ENCODE peak calls at places on chromosome 1, in ten cellular contexts. P is BE2C, J is bronchial epithelial cell, W is heart left ventricle, Y is HFFc6, Q is endothelial cell, H is AG04450, R is fibroblast of pulmonary artery, N is stomach, I is pancreas. C is an unnamed sample.

GRCh38 chr1:41842282-41842681 is 76.4 kb downstream of the HIVEP3 start:
- DNase-seq in P (no peak), J (no peak), W (no peak), Y (no peak), Q (no peak), H (no peak), R (no peak), N (no peak), I (no peak), C (no peak)

GRCh38 chr1:110927484-110928075 is 36.1 kb downstream of the LRIF1 start:
- DNase-seq in P (no peak), J (peak), W (no peak), Y (no peak), Q (no peak), H (no peak), R (no peak), N (no peak), I (no peak), C (no peak)

GRCh38 chr1:44103270-44104131 is 15.1 kb upstream of the KLF17 start:
- DNase-seq in P (no peak), J (peak), W (no peak), Y (no peak), Q (peak), H (no peak), R (no peak), N (no peak), I (no peak), C (peak)

GRCh38 chr1:203625623-203626189 is 926 bp upstream of the ATP2B4 start:
- DNase-seq in P (no peak), J (peak), W (no peak), Y (no peak), Q (no peak), H (no peak), R (peak), N (no peak), I (no peak), C (no peak)

GRCh38 chr1:28115267-28115666 is 26.9 kb upstream of the EYA3 start:
- DNase-seq in P (no peak), J (peak), W (peak), Y (no peak), Q (no peak), H (no peak), R (peak), N (no peak), I (no peak), C (no peak)

GRCh38 chr1:77139389-77139788 is 79.8 kb downstream of the PIGK start:
- DNase-seq in P (no peak), J (no peak), W (no peak), Y (no peak), Q (no peak), H (no peak), R (no peak), N (no peak), I (no peak), C (no peak)

GRCh38 chr1:170823120-170823519 is 112.2 kb upstream of the MROH9 start:
- DNase-seq in P (no peak), J (no peak), W (no peak), Y (no peak), Q (no peak), H (no peak), R (no peak), N (no peak), I (no peak), C (no peak)

GRCh38 chr1:168121314-168122029 is 15.3 kb downstream of the GPR161 start:
- DNase-seq in P (no peak), J (peak), W (peak), Y (no peak), Q (no peak), H (peak), R (peak), N (peak), I (peak), C (no peak)

GRCh38 chr1:47745725-47746609 is 251.2 kb downstream of the TRABD2B start:
- DNase-seq in P (no peak), J (no peak), W (no peak), Y (no peak), Q (no peak), H (no peak), R (no peak), N (no peak), I (no peak), C (no peak)

GRCh38 chr1:35577071-35577998 is 4.2 kb downstream of the TFAP2E start:
- DNase-seq in P (no peak), J (no peak), W (no peak), Y (no peak), Q (peak), H (no peak), R (no peak), N (peak), I (no peak), C (no peak)
- TF ChIP-seq CTCF in P (no peak), J (no peak), W (no peak), Y (no peak), Q (no peak), H (no peak), R (no peak), N (no peak), I (no peak), C (no peak)

GRCh38 chr1:38225745-38226144 is 179.2 kb upstream of the POU3F1 start:
- DNase-seq in P (no peak), J (no peak), W (no peak), Y (no peak), Q (no peak), H (no peak), R (no peak), N (no peak), I (no peak), C (no peak)
- TF ChIP-seq CTCF in P (no peak), J (no peak), W (no peak), Y (no peak), Q (no peak), H (no peak), R (no peak), N (no peak), I (no peak), C (no peak)

DNA sequence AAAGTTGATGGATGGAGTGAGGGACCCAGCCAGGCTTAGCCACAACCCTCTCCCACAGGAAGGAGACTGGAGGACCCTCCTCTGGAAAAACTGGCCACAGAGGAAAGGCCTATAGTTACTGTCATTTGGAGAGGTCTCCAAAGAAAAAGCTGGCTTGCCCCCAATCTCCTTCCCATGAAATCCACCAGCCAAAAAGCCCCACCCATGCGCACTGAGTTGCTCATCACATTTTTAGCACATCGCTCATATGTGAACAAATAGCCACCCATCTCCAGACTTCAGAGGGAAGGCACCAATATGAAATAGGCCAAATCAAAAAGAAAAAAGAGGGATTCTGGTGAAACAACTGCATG is 36.9 kb upstream of the QSOX1 start:
- DNase-seq in P (no peak), J (peak), W (no peak), Y (peak), Q (no peak), H (no peak), R (peak), N (no peak), I (no peak), C (no peak)
- TF ChIP-seq CTCF in P (no peak), J (no peak), W (no peak), Y (no peak), Q (no peak), H (no peak), R (no peak), N (no peak), I (no peak), C (no peak)

DNA sequence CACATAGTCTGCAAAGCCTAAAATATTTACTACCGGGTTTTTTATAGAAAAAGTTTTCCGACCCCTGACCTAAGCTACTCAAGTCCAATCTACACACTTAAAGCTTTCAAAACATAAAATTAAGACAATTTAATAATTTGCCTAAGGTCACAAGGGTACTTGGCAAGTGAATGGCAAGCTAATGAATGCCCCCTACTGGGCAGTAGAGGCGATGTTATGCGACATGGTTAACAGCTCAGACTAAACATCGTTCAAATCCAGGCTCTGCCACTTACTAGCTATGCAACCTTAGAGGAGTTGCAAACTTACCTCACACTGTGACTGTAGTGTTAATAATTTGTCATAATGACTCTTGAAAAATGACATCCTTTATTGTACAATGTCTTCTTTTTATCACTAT is 317.2 kb upstream of the NFIA start:
- DNase-seq in P (peak), J (peak), W (no peak), Y (no peak), Q (peak), H (no peak), R (peak), N (peak), I (no peak), C (no peak)
- TF ChIP-seq CTCF in P (peak), J (peak), W (peak), Y (peak), Q (peak), H (peak), R (peak), N (peak), I (peak), C (peak)

GRCh38 chr1:85001742-85002141 is 4.8 kb upstream of the MCOLN2 start:
- DNase-seq in P (no peak), J (no peak), W (no peak), Y (no peak), Q (no peak), H (no peak), R (no peak), N (no peak), I (no peak), C (no peak)

GRCh38 chr1:84997667-84998600 is 1.0 kb upstream of the MCOLN2 start:
- DNase-seq in P (peak), J (peak), W (no peak), Y (no peak), Q (peak), H (no peak), R (peak), N (no peak), I (peak), C (peak)

GRCh38 chr1:84998642-84999280 is 1.8 kb upstream of the MCOLN2 start:
- DNase-seq in P (no peak), J (no peak), W (no peak), Y (no peak), Q (no peak), H (no peak), R (peak), N (peak), I (no peak), C (peak)

GRCh38 chr1:84995484-84996334 is 1.2 kb downstream of the MCOLN2 start:
- DNase-seq in P (no peak), J (no peak), W (no peak), Y (no peak), Q (no peak), H (no peak), R (no peak), N (no peak), I (no peak), C (no peak)

GRCh38 chr1:84996846-84997666 is at the start of gene MCOLN2:
- DNase-seq in P (peak), J (peak), W (peak), Y (peak), Q (peak), H (no peak), R (peak), N (peak), I (peak), C (peak)
- TF ChIP-seq CTCF in P (no peak), J (no peak), W (no peak), Y (peak), Q (no peak), H (no peak), R (no peak), N (no peak), I (no peak), C (peak)

GRCh38 chr1:33692216-33693188 is 171.4 kb upstream of the HMGB4 start:
- DNase-seq in P (no peak), J (no peak), W (no peak), Y (no peak), Q (no peak), H (no peak), R (no peak), N (no peak), I (no peak), C (no peak)
- TF ChIP-seq CTCF in P (no peak), J (no peak), W (no peak), Y (no peak), Q (no peak), H (no peak), R (no peak), N (no peak), I (no peak), C (no peak)

GRCh38 chr1:7576946-7577657 is 194.0 kb upstream of the VAMP3 start:
- DNase-seq in P (peak), J (peak), W (no peak), Y (no peak), Q (no peak), H (no peak), R (peak), N (no peak), I (peak), C (no peak)
- TF ChIP-seq CTCF in P (peak), J (peak), W (peak), Y (peak), Q (no peak), H (peak), R (peak), N (peak), I (no peak), C (peak)

GRCh38 chr1:94110021-94110761 is 10.8 kb downstream of the ABCA4 start:
- DNase-seq in P (no peak), J (no peak), W (no peak), Y (no peak), Q (no peak), H (no peak), R (no peak), N (no peak), I (no peak), C (no peak)
- TF ChIP-seq CTCF in P (no peak), J (no peak), W (no peak), Y (no peak), Q (no peak), H (no peak), R (no peak), N (no peak), I (no peak), C (no peak)

GRCh38 chr1:231583376-231583775 is 43.2 kb upstream of the DISC1 start:
- DNase-seq in P (no peak), J (no peak), W (no peak), Y (no peak), Q (no peak), H (no peak), R (no peak), N (no peak), I (no peak), C (no peak)

GRCh38 chr1:231581859-231582258 is 44.7 kb upstream of the DISC1 start:
- DNase-seq in P (no peak), J (no peak), W (no peak), Y (no peak), Q (no peak), H (no peak), R (no peak), N (no peak), I (no peak), C (no peak)

GRCh38 chr1:231580874-231581273 is 45.7 kb upstream of the DISC1 start:
- DNase-seq in P (no peak), J (no peak), W (no peak), Y (no peak), Q (no peak), H (no peak), R (no peak), N (no peak), I (no peak), C (no peak)

GRCh38 chr1:231584117-231584516 is 42.5 kb upstream of the DISC1 start:
- DNase-seq in P (peak), J (peak), W (no peak), Y (peak), Q (no peak), H (no peak), R (peak), N (no peak), I (no peak), C (no peak)
- TF ChIP-seq CTCF in P (peak), J (peak), W (no peak), Y (peak), Q (no peak), H (peak), R (peak), N (no peak), I (no peak), C (no peak)